ENCODE peak calls at places on chromosome 16, in five cellular contexts. U is GM12878, N is HepG2, P is K562, V is H1. D is an unnamed sample.

GRCh38 chr16:68356249-68356918 is 45.6 kb downstream of the PRMT7 start:
- DNase-seq in P (no peak), N (no peak), V (no peak), U (peak; percentile 69), D (no peak)

GRCh38 chr16:69534720-69535119 is 31.0 kb upstream of the NFAT5 start:
- DNase-seq in N (no peak), P (no peak), U (no peak), V (no peak), D (no peak)

GRCh38 chr16:84918006-84918909 is 93.1 kb downstream of the ZDHHC7 start:
- DNase-seq in P (no peak), V (no peak), N (no peak), U (no peak), D (no peak)

GRCh38 chr16:73713817-73714495 is 582.7 kb upstream of the PSMD7 start:
- DNase-seq in U (no peak), P (peak; percentile 42), V (no peak), N (peak; percentile 42), D (peak; percentile 27)

GRCh38 chr16:51245306-51245705 is 94.2 kb upstream of the SALL1 start:
- DNase-seq in U (no peak), V (no peak), N (no peak), P (no peak), D (no peak)

GRCh38 chr16:10040136-10041080 is 141.8 kb downstream of the GRIN2A start:
- DNase-seq in N (no peak), V (no peak), P (no peak), U (no peak), D (no peak)

GRCh38 chr16:85471469-85472431 is 141.4 kb upstream of the GSE1 start:
- DNase-seq in P (no peak), V (no peak), U (no peak), N (no peak), D (no peak)

GRCh38 chr16:10616744-10617640 is 36.6 kb upstream of the EMP2 start:
- DNase-seq in V (no peak), N (peak; percentile 96), U (no peak), P (peak; percentile 21), D (peak; percentile 8)

GRCh38 chr16:77336637-77337036 is 98.2 kb downstream of the ADAMTS18 start:
- DNase-seq in U (no peak), V (peak; percentile 15), P (no peak), N (no peak), D (no peak)

GRCh38 chr16:31409433-31409832 is 16.3 kb downstream of the ITGAD start:
- DNase-seq in U (no peak), V (no peak), N (no peak), P (no peak), D (peak; percentile 19)

GRCh38 chr16:56226840-56227525 is 35.7 kb downstream of the GNAO1 start:
- DNase-seq in N (no peak), V (no peak), U (no peak), P (no peak), D (no peak)

GRCh38 chr16:58034128-58034685 is 8.7 kb downstream of the MMP15 start:
- DNase-seq in P (peak; percentile 33), N (no peak), V (no peak), U (no peak), D (no peak)

GRCh38 chr16:2237552-2238395 is 1.5 kb downstream of the DNASE1L2 start:
- DNase-seq in U (no peak), N (no peak), P (no peak), V (no peak), D (no peak)

GRCh38 chr16:53022374-53022773 is 30.3 kb downstream of the CHD9NB start:
- DNase-seq in U (no peak), V (no peak), N (peak; percentile 63), P (peak; percentile 61), D (peak; percentile 41)

GRCh38 chr16:85136705-85137322 is 24.5 kb upstream of the CIBAR2 start:
- DNase-seq in U (no peak), P (no peak), N (peak; percentile 95), V (no peak), D (no peak)

GRCh38 chr16:83402969-83403368 is 404.8 kb upstream of the HSBP1 start:
- DNase-seq in N (no peak), P (no peak), U (no peak), V (no peak), D (no peak)

GRCh38 chr16:30369091-30369937 is 980 bp downstream of the TBC1D10B start:
- DNase-seq in U (no peak), N (no peak), V (no peak), P (peak; percentile 8), D (no peak)

GRCh38 chr16:57127037-57127763 is 34.8 kb downstream of the CPNE2 start:
- DNase-seq in P (no peak), N (no peak), V (no peak), U (peak; percentile 42), D (no peak)

GRCh38 chr16:25108054-25108453 is 3.5 kb upstream of the LCMT1 start:
- DNase-seq in N (peak; percentile 59), U (no peak), P (no peak), V (no peak), D (no peak)

GRCh38 chr16:27690604-27691003 is 140.7 kb downstream of the KATNIP start:
- DNase-seq in U (no peak), V (no peak), P (peak; percentile 71), N (peak; percentile 26), D (peak; percentile 21)

GRCh38 chr16:11613381-11614303 is 26.9 kb upstream of the LITAF start:
- DNase-seq in V (no peak), P (peak; percentile 64), U (no peak), N (peak; percentile 88), D (no peak)

GRCh38 chr16:25210758-25211157 is 6.0 kb upstream of the AQP8 start:
- DNase-seq in N (no peak), P (peak; percentile 52), U (no peak), V (no peak), D (no peak)

GRCh38 chr16:84648595-84649510 is 542 bp downstream of the KLHL36 start:
- DNase-seq in N (no peak), P (peak; percentile 94), U (no peak), V (no peak), D (no peak)

GRCh38 chr16:72044825-72045359 is 9.4 kb upstream of the HP start:
- DNase-seq in V (no peak), P (no peak), N (no peak), U (no peak), D (no peak)

GRCh38 chr16:22163806-22164205 is 1.5 kb downstream of the SDR42E2 start:
- DNase-seq in U (no peak), V (no peak), N (peak; percentile 62), P (no peak), D (no peak)

GRCh38 chr16:56589141-56590039 is at the start of gene MT3:
- DNase-seq in U (no peak), N (no peak), V (no peak), P (no peak), D (no peak)

GRCh38 chr16:84180519-84181140 is 6.2 kb downstream of the TAF1C start:
- DNase-seq in U (no peak), N (no peak), P (peak; percentile 42), V (no peak), D (no peak)

DNA sequence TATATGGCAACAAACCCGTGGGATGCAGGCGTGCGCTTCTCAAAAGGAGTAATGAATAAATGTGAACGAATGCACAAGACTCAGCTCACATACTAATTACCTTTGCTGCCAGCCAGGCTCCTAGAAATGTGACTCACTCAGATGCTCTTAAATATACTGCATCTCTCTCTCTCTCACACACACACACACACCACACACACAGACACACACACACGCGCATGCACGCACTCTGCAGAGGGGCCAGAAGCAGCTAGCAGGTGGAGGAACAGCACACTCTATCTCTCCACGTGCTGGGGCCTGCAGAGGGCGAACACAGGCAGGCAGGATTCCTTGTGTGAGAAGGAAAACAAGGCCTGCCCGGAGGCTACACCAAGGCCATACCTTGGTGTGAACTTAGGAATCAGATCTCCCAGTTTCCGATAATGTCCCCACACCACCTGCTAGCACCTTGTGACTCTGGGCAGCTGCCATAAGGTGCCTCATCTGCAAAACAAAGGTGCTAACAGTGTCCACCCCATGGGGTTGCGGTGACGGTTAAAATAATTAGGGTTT is 5.3 kb downstream of the GPRC5B start:
- DNase-seq in V (peak; percentile 34), N (peak; percentile 28), P (no peak), U (no peak), D (no peak)
- TF ChIP-seq ATF3 in V (no peak), N (no peak), P (no peak), U (no peak), D (no peak)

DNA sequence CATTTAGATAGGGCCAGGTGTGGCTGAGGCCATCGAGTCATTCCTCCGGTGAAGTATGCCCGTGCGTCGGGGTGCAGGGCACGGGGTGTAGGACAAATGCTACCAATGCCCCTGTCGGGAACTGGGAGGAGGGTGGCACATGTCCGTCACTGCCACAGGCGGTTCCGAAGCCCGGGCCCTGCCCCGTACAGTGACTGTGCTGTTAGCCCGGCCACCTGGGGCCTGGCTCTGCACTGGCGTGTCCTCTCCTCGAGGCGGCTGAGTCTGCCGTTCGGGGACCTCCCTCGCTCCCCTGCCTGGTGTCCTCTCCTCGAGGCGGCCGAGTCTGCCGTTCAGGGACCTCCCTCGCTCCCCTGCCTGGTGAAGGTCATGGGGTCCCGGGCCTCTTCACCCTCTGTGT is 7.0 kb upstream of the ZFPM1 start:
- DNase-seq in U (no peak), V (no peak), N (no peak), P (no peak), D (no peak)
- H3K27me3 ChIP-seq in U (no peaks in the 10 kb centered on the region), V (no peaks in the 10 kb centered on the region), N (peaks cover 37% of the 10 kb centered on the region), P (no peaks in the 10 kb centered on the region), D (no peaks in the 10 kb centered on the region)

GRCh38 chr16:80974649-80975376 is 31.9 kb downstream of the CMC2 start:
- DNase-seq in U (no peak), V (no peak), P (peak; percentile 24), N (no peak), D (peak; percentile 12)
- TF ChIP-seq ATF3 in U (no peak), V (no peak), P (no peak), N (no peak), D (no peak)

GRCh38 chr16:86565644-86566511 is 751 bp upstream of the FOXC2 start:
- DNase-seq in N (no peak), P (no peak), V (no peak), U (no peak), D (no peak)

GRCh38 chr16:86566601-86566965 is at the start of gene FOXC2:
- DNase-seq in N (no peak), U (no peak), P (peak; percentile 60), V (no peak), D (no peak)

GRCh38 chr16:86568677-86569623 is 2.3 kb downstream of the FOXC2 start:
- DNase-seq in P (no peak), U (no peak), N (no peak), V (no peak), D (no peak)

GRCh38 chr16:86567701-86568571 is 1.3 kb downstream of the FOXC2 start:
- DNase-seq in P (no peak), V (no peak), N (no peak), U (no peak), D (no peak)

DNA sequence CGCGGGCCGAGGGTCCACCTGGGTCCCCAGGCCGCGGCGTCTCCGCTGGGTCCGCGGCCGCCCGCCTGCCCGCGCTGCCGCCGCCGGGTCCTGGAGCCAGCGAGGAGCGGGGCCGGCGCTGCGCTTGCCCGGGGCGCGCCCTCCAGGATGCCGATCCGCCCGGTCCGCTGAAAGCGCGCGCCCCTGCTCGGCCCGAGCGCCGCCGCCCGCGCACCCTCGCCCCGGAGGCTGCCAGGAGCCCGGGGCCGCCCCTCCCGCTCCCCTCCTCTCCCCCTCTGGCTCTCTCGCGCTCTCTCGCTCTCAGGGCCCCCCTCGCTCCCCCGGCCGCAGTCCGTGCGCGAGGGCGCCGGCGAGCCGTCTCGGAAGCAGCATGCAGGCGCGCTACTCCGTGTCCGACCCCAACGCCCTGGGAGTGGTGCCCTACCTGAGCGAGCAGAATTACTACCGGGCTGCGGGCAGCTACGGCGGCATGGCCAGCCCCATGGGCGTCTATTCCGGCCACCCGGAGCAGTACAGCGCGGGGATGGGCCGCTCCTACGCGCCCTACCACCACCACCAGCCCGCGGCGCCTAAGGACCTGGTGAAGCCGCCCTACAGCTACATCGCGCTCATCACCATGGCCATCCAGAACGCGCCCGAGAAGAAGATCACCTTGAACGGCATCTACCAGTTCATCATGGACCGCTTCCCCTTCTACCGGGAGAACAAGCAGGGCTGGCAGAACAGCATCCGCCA is 504 bp downstream of the FOXC2 start:
- DNase-seq in V (no peak), P (no peak), N (no peak), U (no peak), D (no peak)
- H3K27me3 ChIP-seq in V (peaks cover 71% of the 10 kb centered on the region), P (peaks cover 32% of the 10 kb centered on the region), N (peaks cover 14% of the 10 kb centered on the region), U (peaks cover 15% of the 10 kb centered on the region), D (peaks cover 5% of the 10 kb centered on the region)

D was measured in HCT116.